ENCODE peak calls at places on chromosomes 6 and 20, in ten cellular contexts. G, T, V, O, X, K, E, I, Z and B are unnamed samples.

GRCh38 chr6:152948150-152948768 is 34.6 kb downstream of the FBXO5 start:
- DNase-seq in G (no peak), T (no peak), V (no peak), O (no peak), X (no peak), K (no peak), E (no peak), I (peak), Z (no peak), B (no peak)

GRCh38 chr6:1129141-1129540 is 182.8 kb upstream of the FOXQ1 start:
- DNase-seq in G (no peak), T (no peak), V (no peak), O (no peak), X (no peak), K (no peak), E (no peak), I (peak), Z (no peak), B (no peak)

GRCh38 chr6:22353036-22353560 is 56.3 kb upstream of the PRL start:
- DNase-seq in G (no peak), T (no peak), V (no peak), O (no peak), X (no peak), K (no peak), E (no peak), I (no peak), Z (no peak), B (no peak)

GRCh38 chr6:161349886-161350285 is 76.0 kb upstream of the AGPAT4 start:
- DNase-seq in G (no peak), T (no peak), V (no peak), O (no peak), X (no peak), K (no peak), E (no peak), I (no peak), Z (no peak), B (no peak)

GRCh38 chr20:50133041-50133440 is 20.1 kb upstream of the UBE2V1 start:
- DNase-seq in G (no peak), T (no peak), V (no peak), O (no peak), X (no peak), K (no peak), E (no peak), I (no peak), Z (no peak), B (no peak)

GRCh38 chr6:40409143-40409542 is 178.0 kb downstream of the LRFN2 start:
- DNase-seq in G (no peak), T (no peak), V (no peak), O (no peak), X (no peak), K (no peak), E (no peak), I (no peak), Z (no peak), B (no peak)

GRCh38 chr6:28910901-28911680 is 12.7 kb downstream of the TRIM27 start:
- DNase-seq in G (no peak), T (no peak), V (no peak), O (no peak), X (no peak), K (no peak), E (no peak), I (no peak), Z (no peak), B (no peak)

GRCh38 chr6:84707161-84707560 is 57.2 kb downstream of the TBX18 start:
- DNase-seq in G (no peak), T (no peak), V (no peak), O (no peak), X (no peak), K (peak), E (no peak), I (no peak), Z (no peak), B (no peak)

GRCh38 chr6:139370047-139370706 is 4.3 kb downstream of the CITED2 start:
- DNase-seq in G (peak), T (no peak), V (no peak), O (no peak), X (no peak), K (no peak), E (no peak), I (peak), Z (no peak), B (no peak)

GRCh38 chr6:134394905-134395304 is 77.0 kb upstream of the SGK1 start:
- DNase-seq in G (no peak), T (no peak), V (no peak), O (no peak), X (no peak), K (no peak), E (no peak), I (no peak), Z (no peak), B (no peak)

GRCh38 chr20:35145141-35145564 is 2.0 kb downstream of the EDEM2 start:
- DNase-seq in G (no peak), T (peak), V (no peak), O (no peak), X (no peak), K (no peak), E (no peak), I (peak), Z (no peak), B (no peak)

GRCh38 chr6:31407699-31408098 is 4.3 kb downstream of the MICA start:
- DNase-seq in G (no peak), T (no peak), V (no peak), O (no peak), X (no peak), K (no peak), E (no peak), I (peak), Z (no peak), B (no peak)

GRCh38 chr6:111096246-111096645 is 8.9 kb downstream of the SLC16A10 start:
- DNase-seq in G (no peak), T (peak), V (no peak), O (peak), X (no peak), K (no peak), E (no peak), I (no peak), Z (no peak), B (no peak)

GRCh38 chr20:32528905-32529670 is 56.0 kb downstream of the NOL4L start:
- DNase-seq in G (no peak), T (no peak), V (no peak), O (no peak), X (no peak), K (no peak), E (no peak), I (no peak), Z (no peak), B (no peak)

GRCh38 chr6:138403324-138403800 is 661 bp upstream of the HEBP2 start:
- DNase-seq in G (peak), T (peak), V (no peak), O (peak), X (peak), K (peak), E (peak), I (no peak), Z (peak), B (no peak)

GRCh38 chr6:72621243-72622093 is at the start of gene KCNQ5:
- DNase-seq in G (peak), T (peak), V (peak), O (peak), X (no peak), K (no peak), E (peak), I (peak), Z (no peak), B (no peak)

GRCh38 chr6:43496370-43497128 is 13.6 kb downstream of the LRRC73 start:
- DNase-seq in G (peak), T (no peak), V (no peak), O (no peak), X (no peak), K (peak), E (peak), I (peak), Z (no peak), B (no peak)